ENCODE peak calls at places on chromosome 21, in six cellular contexts. One of them, this sample, is unnamed.

GRCh38 chr21:38341546-38342012 is 84.8 kb downstream of the KCNJ15 start:
- DNase-seq in GM12878: no peak
- DNase-seq in K562: no peak
- DNase-seq in HepG2: no peak
- DNase-seq in HCT116: no peak
- DNase-seq in SK-N-SH: no peak
- DNase-seq in this sample: no peak

GRCh38 chr21:43340491-43341348 is 86.2 kb downstream of the SIK1 start:
- DNase-seq in GM12878: no peak
- DNase-seq in K562: peak; percentile 61
- DNase-seq in HepG2: no peak
- DNase-seq in HCT116: peak; percentile 51
- DNase-seq in SK-N-SH: no peak
- DNase-seq in this sample: no peak

GRCh38 chr21:32554832-32555436 is 30.4 kb downstream of the TCP10L start:
- DNase-seq in GM12878: no peak
- DNase-seq in K562: no peak
- DNase-seq in HepG2: no peak
- DNase-seq in HCT116: no peak
- DNase-seq in SK-N-SH: no peak
- DNase-seq in this sample: no peak

GRCh38 chr21:20997633-20998455 is at the start of gene NCAM2:
- DNase-seq in GM12878: no peak
- DNase-seq in K562: peak; percentile 70
- DNase-seq in HepG2: peak; percentile 9
- DNase-seq in HCT116: no peak
- DNase-seq in SK-N-SH: peak; percentile 93
- DNase-seq in this sample: no peak

GRCh38 chr21:44582980-44583799 is 2.8 kb upstream of the KRTAP10-5 start:
- DNase-seq in GM12878: no peak
- DNase-seq in K562: no peak
- DNase-seq in HepG2: no peak
- DNase-seq in HCT116: no peak
- DNase-seq in SK-N-SH: no peak
- DNase-seq in this sample: no peak

GRCh38 chr21:29715089-29715488 is 224.7 kb downstream of the GRIK1 start:
- DNase-seq in GM12878: no peak
- DNase-seq in K562: no peak
- DNase-seq in HepG2: no peak
- DNase-seq in HCT116: no peak
- DNase-seq in SK-N-SH: no peak
- DNase-seq in this sample: no peak

GRCh38 chr21:32494946-32495703 is 82.6 kb downstream of the EVA1C start:
- DNase-seq in GM12878: no peak
- DNase-seq in K562: peak; percentile 25
- DNase-seq in HepG2: no peak
- DNase-seq in HCT116: no peak
- DNase-seq in SK-N-SH: no peak
- DNase-seq in this sample: no peak

GRCh38 chr21:28832013-28832714 is 160.5 kb downstream of the LTN1 start:
- DNase-seq in GM12878: no peak
- DNase-seq in K562: no peak
- DNase-seq in HepG2: peak; percentile 5
- DNase-seq in HCT116: no peak
- DNase-seq in SK-N-SH: no peak
- DNase-seq in this sample: peak; percentile 13

GRCh38 chr21:25564349-25564948 is 42.8 kb downstream of the MRPL39 start:
- DNase-seq in GM12878: no peak
- DNase-seq in K562: no peak
- DNase-seq in HepG2: no peak
- DNase-seq in HCT116: no peak
- DNase-seq in SK-N-SH: no peak
- DNase-seq in this sample: no peak

GRCh38 chr21:42446531-42446930 is 42.8 kb downstream of the UBASH3A start:
- DNase-seq in GM12878: no peak
- DNase-seq in K562: no peak
- DNase-seq in HepG2: no peak
- DNase-seq in HCT116: no peak
- DNase-seq in SK-N-SH: no peak
- DNase-seq in this sample: no peak

GRCh38 chr21:42308914-42309752 is 6.1 kb downstream of the TFF3 start:
- DNase-seq in GM12878: no peak
- DNase-seq in K562: peak; percentile 44
- DNase-seq in HepG2: no peak
- DNase-seq in HCT116: no peak
- DNase-seq in SK-N-SH: no peak
- DNase-seq in this sample: no peak

GRCh38 chr21:34537838-34538237 is 25.8 kb upstream of the KCNE1 start:
- DNase-seq in GM12878: no peak
- DNase-seq in K562: no peak
- DNase-seq in HepG2: no peak
- DNase-seq in HCT116: no peak
- DNase-seq in SK-N-SH: no peak
- DNase-seq in this sample: no peak

GRCh38 chr21:25834376-25834775 is 99.6 kb downstream of the GABPA start:
- DNase-seq in GM12878: no peak
- DNase-seq in K562: no peak
- DNase-seq in HepG2: no peak
- DNase-seq in HCT116: no peak
- DNase-seq in SK-N-SH: no peak
- DNase-seq in this sample: no peak

DNA sequence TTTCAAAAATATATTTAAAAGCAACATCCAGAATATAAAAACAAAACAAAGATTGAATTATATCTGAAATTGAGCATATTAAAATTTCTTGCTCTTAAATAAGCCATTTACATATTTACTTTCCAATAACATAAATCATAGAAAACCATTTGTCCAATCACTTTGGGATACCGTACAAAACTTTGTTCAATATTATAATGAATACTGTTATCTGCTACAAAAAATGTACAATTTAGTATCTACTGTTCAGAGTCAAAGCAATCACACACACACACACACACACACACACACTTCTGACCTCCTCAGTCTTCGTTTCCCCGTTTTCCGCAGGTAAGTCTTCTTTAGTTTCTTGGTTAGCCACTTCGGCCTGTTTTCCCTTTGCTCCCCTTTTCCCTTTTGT is 4.0 kb downstream of the HMGN1 start:
- DNase-seq in GM12878: no peak
- DNase-seq in K562: no peak
- DNase-seq in HepG2: no peak
- DNase-seq in HCT116: no peak
- DNase-seq in SK-N-SH: no peak
- DNase-seq in this sample: no peak
- TF ChIP-seq SIN3A in GM12878: no peak
- TF ChIP-seq SIN3A in K562: no peak
- TF ChIP-seq SIN3A in HepG2: no peak
- TF ChIP-seq SIN3A in HCT116: no peak
- TF ChIP-seq SIN3A in SK-N-SH: no peak
- TF ChIP-seq SIN3A in this sample: no peak

DNA sequence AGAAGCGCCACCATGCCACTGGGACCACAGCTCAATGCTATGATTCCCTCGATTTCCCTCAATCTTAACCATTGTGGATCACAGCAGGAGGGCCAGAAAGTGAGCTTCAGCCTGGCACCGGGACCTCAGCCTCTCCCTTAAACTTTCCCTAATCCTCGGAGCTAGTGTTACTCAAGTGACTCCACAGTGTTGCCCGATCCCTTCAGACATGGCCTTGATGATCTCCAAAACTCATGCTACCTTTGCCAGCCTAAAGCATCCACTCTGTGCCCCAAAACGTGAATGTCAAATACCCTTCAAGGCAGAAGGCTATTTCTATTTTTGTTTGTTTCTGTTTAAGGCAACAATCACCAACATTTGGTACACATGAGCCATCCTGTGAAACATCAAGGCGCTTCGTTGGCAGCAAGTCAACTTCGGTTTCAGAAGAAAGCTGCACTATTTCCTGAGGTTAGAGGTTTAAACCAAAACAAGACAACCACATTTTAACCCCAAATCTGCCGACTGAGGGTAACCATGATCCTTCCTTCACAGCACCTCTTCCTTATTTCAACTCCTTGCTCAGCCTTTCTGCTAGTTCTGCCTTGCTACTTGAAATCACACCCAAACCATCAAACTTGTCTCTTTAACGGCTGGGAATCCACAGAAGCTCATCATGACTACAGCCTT is 94.4 kb upstream of the KRTAP19-8 start:
- DNase-seq in GM12878: peak; percentile 93
- DNase-seq in K562: no peak
- DNase-seq in HepG2: no peak
- DNase-seq in HCT116: no peak
- DNase-seq in SK-N-SH: no peak
- DNase-seq in this sample: no peak
- TF ChIP-seq REST in GM12878: no peak
- TF ChIP-seq REST in K562: no peak
- TF ChIP-seq REST in HepG2: no peak
- TF ChIP-seq REST in HCT116: no peak
- TF ChIP-seq REST in SK-N-SH: no peak
- TF ChIP-seq REST in this sample: no peak

GRCh38 chr21:27001526-27001925 is 34.6 kb upstream of the ADAMTS5 start:
- DNase-seq in GM12878: no peak
- DNase-seq in K562: no peak
- DNase-seq in HepG2: no peak
- DNase-seq in HCT116: no peak
- DNase-seq in SK-N-SH: no peak
- DNase-seq in this sample: no peak
- TF ChIP-seq SIN3A in GM12878: no peak
- TF ChIP-seq SIN3A in K562: no peak
- TF ChIP-seq SIN3A in HepG2: no peak
- TF ChIP-seq SIN3A in HCT116: no peak
- TF ChIP-seq SIN3A in SK-N-SH: no peak
- TF ChIP-seq SIN3A in this sample: no peak

GRCh38 chr21:17494051-17494450 is 18.8 kb upstream of the CXADR start:
- DNase-seq in GM12878: no peak
- DNase-seq in K562: no peak
- DNase-seq in HepG2: no peak
- DNase-seq in HCT116: no peak
- DNase-seq in SK-N-SH: no peak
- DNase-seq in this sample: no peak

GRCh38 chr21:17488620-17489019 is 24.2 kb upstream of the CXADR start:
- DNase-seq in GM12878: no peak
- DNase-seq in K562: no peak
- DNase-seq in HepG2: no peak
- DNase-seq in HCT116: no peak
- DNase-seq in SK-N-SH: no peak
- DNase-seq in this sample: no peak

GRCh38 chr21:17495680-17496079 is 17.2 kb upstream of the CXADR start:
- DNase-seq in GM12878: no peak
- DNase-seq in K562: no peak
- DNase-seq in HepG2: peak; percentile 71
- DNase-seq in HCT116: no peak
- DNase-seq in SK-N-SH: no peak
- DNase-seq in this sample: no peak

GRCh38 chr21:17492415-17493168 is 20.3 kb upstream of the CXADR start:
- DNase-seq in GM12878: no peak
- DNase-seq in K562: no peak
- DNase-seq in HepG2: peak; percentile 21
- DNase-seq in HCT116: no peak
- DNase-seq in SK-N-SH: no peak
- DNase-seq in this sample: no peak

GRCh38 chr21:17491716-17492414 is 21.0 kb upstream of the CXADR start:
- DNase-seq in GM12878: no peak
- DNase-seq in K562: no peak
- DNase-seq in HepG2: no peak
- DNase-seq in HCT116: peak; percentile 26
- DNase-seq in SK-N-SH: no peak
- DNase-seq in this sample: peak; percentile 86
- TF ChIP-seq REST in GM12878: no peak
- TF ChIP-seq REST in K562: no peak
- TF ChIP-seq REST in HepG2: no peak
- TF ChIP-seq REST in HCT116: no peak
- TF ChIP-seq REST in SK-N-SH: no peak
- TF ChIP-seq REST in this sample: no peak

GRCh38 chr21:45802425-45802824 is 158.9 kb downstream of the PCBP3 start:
- DNase-seq in GM12878: no peak
- DNase-seq in K562: no peak
- DNase-seq in HepG2: no peak
- DNase-seq in HCT116: no peak
- DNase-seq in SK-N-SH: no peak
- DNase-seq in this sample: no peak
- TF ChIP-seq SIN3A in GM12878: no peak
- TF ChIP-seq SIN3A in K562: no peak
- TF ChIP-seq SIN3A in HepG2: no peak
- TF ChIP-seq SIN3A in HCT116: no peak
- TF ChIP-seq SIN3A in SK-N-SH: no peak
- TF ChIP-seq SIN3A in this sample: no peak

GRCh38 chr21:46217511-46218196 is 10.9 kb downstream of the LSS start:
- DNase-seq in GM12878: no peak
- DNase-seq in K562: no peak
- DNase-seq in HepG2: no peak
- DNase-seq in HCT116: no peak
- DNase-seq in SK-N-SH: no peak
- DNase-seq in this sample: no peak

GRCh38 chr21:46214478-46215340 is 13.9 kb downstream of the LSS start:
- DNase-seq in GM12878: no peak
- DNase-seq in K562: no peak
- DNase-seq in HepG2: no peak
- DNase-seq in HCT116: no peak
- DNase-seq in SK-N-SH: no peak
- DNase-seq in this sample: no peak

GRCh38 chr21:46215436-46216131 is 13.0 kb downstream of the LSS start:
- DNase-seq in GM12878: no peak
- DNase-seq in K562: no peak
- DNase-seq in HepG2: no peak
- DNase-seq in HCT116: no peak
- DNase-seq in SK-N-SH: no peak
- DNase-seq in this sample: no peak

GRCh38 chr21:46213620-46214286 is 14.8 kb downstream of the LSS start:
- DNase-seq in GM12878: no peak
- DNase-seq in K562: no peak
- DNase-seq in HepG2: no peak
- DNase-seq in HCT116: no peak
- DNase-seq in SK-N-SH: peak; percentile 62
- DNase-seq in this sample: no peak

DNA sequence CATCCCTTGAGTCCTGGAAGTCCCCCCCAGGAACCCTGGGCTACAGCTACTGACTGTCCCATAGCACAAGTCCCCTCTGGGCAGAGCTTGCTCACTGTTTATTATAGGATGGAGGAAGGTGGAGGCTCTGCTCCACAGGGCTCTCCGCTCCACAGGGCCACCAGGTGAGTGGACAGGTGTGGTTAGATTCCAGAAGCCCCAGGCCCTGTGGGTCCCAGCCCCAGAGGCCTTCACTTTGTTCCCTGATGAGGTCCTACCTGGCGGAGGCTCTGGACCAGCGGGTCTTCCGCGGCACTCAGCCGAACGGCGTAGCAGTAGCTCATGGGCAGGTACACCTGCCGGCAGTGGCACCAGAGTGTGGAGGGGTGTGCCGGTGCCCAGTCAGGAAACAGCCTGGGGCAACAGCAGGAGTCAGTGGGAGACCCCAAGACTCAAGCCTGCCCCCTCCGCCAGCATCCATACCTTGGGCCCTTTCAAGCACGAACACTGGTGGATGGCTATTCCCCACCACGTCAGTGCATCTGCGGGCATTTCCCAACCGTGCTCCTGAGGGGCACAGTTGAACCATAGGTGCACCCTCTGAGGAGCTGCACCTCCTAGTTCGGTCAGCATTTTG is 12.3 kb downstream of the LSS start:
- DNase-seq in GM12878: no peak
- DNase-seq in K562: no peak
- DNase-seq in HepG2: no peak
- DNase-seq in HCT116: no peak
- DNase-seq in SK-N-SH: no peak
- DNase-seq in this sample: no peak
- TF ChIP-seq REST in GM12878: no peak
- TF ChIP-seq REST in K562: no peak
- TF ChIP-seq REST in HepG2: no peak
- TF ChIP-seq REST in HCT116: no peak
- TF ChIP-seq REST in SK-N-SH: no peak
- TF ChIP-seq REST in this sample: no peak

This sample was measured in Panc1.